ENCODE peak calls at places on chromosomes 2 and 18, in nine cellular contexts. One of them, this sample, is unnamed.

GRCh38 chr18:6411367-6411766 is 3.3 kb downstream of the L3MBTL4 start:
- DNase-seq in foreskin fibroblast: no peak
- DNase-seq in ovary: no peak
- DNase-seq in AG09309: no peak
- DNase-seq in IMR-90: no peak
- DNase-seq in adrenal gland: no peak
- DNase-seq in DND-41: no peak
- DNase-seq in AG04449: no peak
- DNase-seq in body of pancreas: no peak
- DNase-seq in this sample: no peak

GRCh38 chr2:216984937-216985336 is 125.1 kb upstream of the TNP1 start:
- DNase-seq in foreskin fibroblast: no peak
- DNase-seq in ovary: no peak
- DNase-seq in AG09309: no peak
- DNase-seq in IMR-90: no peak
- DNase-seq in adrenal gland: no peak
- DNase-seq in DND-41: no peak
- DNase-seq in AG04449: no peak
- DNase-seq in body of pancreas: no peak
- DNase-seq in this sample: no peak

GRCh38 chr2:183070942-183071844 is 7.4 kb upstream of the DUSP19 start:
- DNase-seq in foreskin fibroblast: peak
- DNase-seq in ovary: no peak
- DNase-seq in AG09309: no peak
- DNase-seq in IMR-90: peak
- DNase-seq in adrenal gland: peak
- DNase-seq in DND-41: no peak
- DNase-seq in AG04449: no peak
- DNase-seq in body of pancreas: peak
- DNase-seq in this sample: no peak

GRCh38 chr2:134122610-134123009 is 131.3 kb upstream of the MGAT5 start:
- DNase-seq in foreskin fibroblast: no peak
- DNase-seq in ovary: no peak
- DNase-seq in AG09309: no peak
- DNase-seq in IMR-90: no peak
- DNase-seq in adrenal gland: no peak
- DNase-seq in DND-41: no peak
- DNase-seq in AG04449: no peak
- DNase-seq in body of pancreas: no peak
- DNase-seq in this sample: peak

GRCh38 chr2:42906115-42906556 is 113.8 kb upstream of the HAAO start:
- DNase-seq in foreskin fibroblast: no peak
- DNase-seq in ovary: no peak
- DNase-seq in AG09309: no peak
- DNase-seq in IMR-90: no peak
- DNase-seq in adrenal gland: no peak
- DNase-seq in DND-41: no peak
- DNase-seq in AG04449: no peak
- DNase-seq in body of pancreas: no peak
- DNase-seq in this sample: no peak

GRCh38 chr2:200435379-200435778 is 74.5 kb downstream of the KCTD18 start:
- DNase-seq in foreskin fibroblast: peak
- DNase-seq in ovary: no peak
- DNase-seq in AG09309: no peak
- DNase-seq in IMR-90: peak
- DNase-seq in adrenal gland: no peak
- DNase-seq in DND-41: no peak
- DNase-seq in AG04449: peak
- DNase-seq in body of pancreas: no peak
- DNase-seq in this sample: no peak

GRCh38 chr18:9673296-9674251 is 34.5 kb upstream of the RAB31 start:
- DNase-seq in foreskin fibroblast: peak
- DNase-seq in ovary: no peak
- DNase-seq in AG09309: no peak
- DNase-seq in IMR-90: peak
- DNase-seq in adrenal gland: no peak
- DNase-seq in DND-41: no peak
- DNase-seq in AG04449: no peak
- DNase-seq in body of pancreas: peak
- DNase-seq in this sample: peak

GRCh38 chr2:133765693-133766092 is 197.4 kb upstream of the NCKAP5 start:
- DNase-seq in foreskin fibroblast: no peak
- DNase-seq in ovary: no peak
- DNase-seq in AG09309: no peak
- DNase-seq in IMR-90: no peak
- DNase-seq in adrenal gland: no peak
- DNase-seq in DND-41: no peak
- DNase-seq in AG04449: no peak
- DNase-seq in body of pancreas: no peak
- DNase-seq in this sample: no peak

GRCh38 chr18:11251891-11252270 is 102.5 kb upstream of the PIEZO2 start:
- DNase-seq in foreskin fibroblast: no peak
- DNase-seq in ovary: no peak
- DNase-seq in AG09309: no peak
- DNase-seq in IMR-90: peak
- DNase-seq in adrenal gland: no peak
- DNase-seq in DND-41: no peak
- DNase-seq in AG04449: no peak
- DNase-seq in body of pancreas: no peak
- DNase-seq in this sample: no peak

GRCh38 chr2:235234711-235235110 is 259.1 kb upstream of the AGAP1 start:
- DNase-seq in foreskin fibroblast: no peak
- DNase-seq in ovary: no peak
- DNase-seq in AG09309: no peak
- DNase-seq in IMR-90: peak
- DNase-seq in adrenal gland: no peak
- DNase-seq in DND-41: no peak
- DNase-seq in AG04449: no peak
- DNase-seq in body of pancreas: no peak
- DNase-seq in this sample: no peak

GRCh38 chr2:148794558-148794957 is 80.5 kb upstream of the KIF5C start:
- DNase-seq in foreskin fibroblast: peak
- DNase-seq in ovary: no peak
- DNase-seq in AG09309: peak
- DNase-seq in IMR-90: peak
- DNase-seq in adrenal gland: no peak
- DNase-seq in DND-41: no peak
- DNase-seq in AG04449: no peak
- DNase-seq in body of pancreas: no peak
- DNase-seq in this sample: no peak

GRCh38 chr2:60552096-60552850 is 1.2 kb downstream of the BCL11A start:
- DNase-seq in foreskin fibroblast: no peak
- DNase-seq in ovary: peak
- DNase-seq in AG09309: no peak
- DNase-seq in IMR-90: no peak
- DNase-seq in adrenal gland: peak
- DNase-seq in DND-41: peak
- DNase-seq in AG04449: no peak
- DNase-seq in body of pancreas: peak
- DNase-seq in this sample: no peak

GRCh38 chr18:54684786-54685185 is 93.7 kb downstream of the DYNAP start:
- DNase-seq in foreskin fibroblast: no peak
- DNase-seq in ovary: no peak
- DNase-seq in AG09309: peak
- DNase-seq in IMR-90: no peak
- DNase-seq in adrenal gland: no peak
- DNase-seq in DND-41: peak
- DNase-seq in AG04449: no peak
- DNase-seq in body of pancreas: no peak
- DNase-seq in this sample: no peak

GRCh38 chr2:468631-469310 is 180.9 kb upstream of the ALKAL2 start:
- DNase-seq in foreskin fibroblast: no peak
- DNase-seq in ovary: no peak
- DNase-seq in AG09309: no peak
- DNase-seq in IMR-90: no peak
- DNase-seq in adrenal gland: no peak
- DNase-seq in DND-41: no peak
- DNase-seq in AG04449: no peak
- DNase-seq in body of pancreas: no peak
- DNase-seq in this sample: no peak

GRCh38 chr2:202376460-202377307 is 557 bp downstream of the BMPR2 start:
- DNase-seq in foreskin fibroblast: peak
- DNase-seq in ovary: peak
- DNase-seq in AG09309: no peak
- DNase-seq in IMR-90: peak
- DNase-seq in adrenal gland: peak
- DNase-seq in DND-41: peak
- DNase-seq in AG04449: no peak
- DNase-seq in body of pancreas: peak
- DNase-seq in this sample: peak

GRCh38 chr2:208179028-208179609 is 10.7 kb downstream of the C2orf80 start:
- DNase-seq in foreskin fibroblast: no peak
- DNase-seq in ovary: no peak
- DNase-seq in AG09309: no peak
- DNase-seq in IMR-90: no peak
- DNase-seq in adrenal gland: no peak
- DNase-seq in DND-41: no peak
- DNase-seq in AG04449: no peak
- DNase-seq in body of pancreas: no peak
- DNase-seq in this sample: no peak

GRCh38 chr2:27033253-27033852 is 588 bp downstream of the TMEM214 start:
- DNase-seq in foreskin fibroblast: no peak
- DNase-seq in ovary: no peak
- DNase-seq in AG09309: no peak
- DNase-seq in IMR-90: no peak
- DNase-seq in adrenal gland: no peak
- DNase-seq in DND-41: no peak
- DNase-seq in AG04449: no peak
- DNase-seq in body of pancreas: no peak
- DNase-seq in this sample: no peak
- H3K4me3 ChIP-seq in foreskin fibroblast: peak
- H3K4me3 ChIP-seq in ovary: peak
- H3K4me3 ChIP-seq in AG09309: peak
- H3K4me3 ChIP-seq in IMR-90: peak
- H3K4me3 ChIP-seq in adrenal gland: peak
- H3K4me3 ChIP-seq in DND-41: peak
- H3K4me3 ChIP-seq in AG04449: peak
- H3K4me3 ChIP-seq in body of pancreas: peak
- H3K4me3 ChIP-seq in this sample: peak

DNA sequence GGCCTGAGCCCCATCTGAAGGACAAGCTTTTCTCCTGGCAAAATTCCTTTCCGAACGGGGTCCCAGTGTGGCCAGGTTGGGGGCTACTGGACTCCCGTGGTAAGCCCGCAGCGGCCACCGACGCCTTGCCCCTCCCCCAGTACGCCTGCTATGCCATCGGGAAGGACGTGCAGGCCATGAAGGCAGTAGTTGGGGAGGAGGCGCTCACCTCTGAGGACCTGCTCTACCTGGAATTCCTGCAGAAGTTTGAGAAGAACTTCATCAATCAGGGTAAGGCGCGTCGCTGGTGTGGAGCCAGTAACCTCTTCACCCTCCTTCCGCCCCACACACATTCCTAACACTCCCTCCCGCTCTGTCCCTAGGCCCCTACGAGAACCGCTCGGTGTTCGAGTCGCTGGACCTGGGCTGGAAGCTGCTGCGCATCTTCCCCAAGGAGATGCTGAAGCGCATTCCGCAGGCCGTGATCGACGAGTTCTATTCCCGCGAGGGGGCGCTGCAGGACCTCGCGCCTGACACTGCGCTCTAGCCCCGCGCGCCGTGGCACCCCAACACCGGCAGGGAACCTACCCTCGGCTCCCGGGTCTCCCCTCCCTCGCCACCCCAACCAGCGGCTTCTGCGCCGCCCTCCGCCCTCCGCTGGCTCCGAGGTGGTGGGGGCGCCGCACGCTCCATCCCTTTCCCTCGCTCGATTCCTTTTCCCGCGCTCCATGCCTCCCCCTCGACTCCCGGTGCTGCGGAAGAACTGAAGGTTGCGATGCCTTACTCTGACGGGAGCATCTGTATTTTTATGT is 13.6 kb upstream of the ANKRD53 start:
- DNase-seq in foreskin fibroblast: peak
- DNase-seq in ovary: peak
- DNase-seq in AG09309: no peak
- DNase-seq in IMR-90: peak
- DNase-seq in adrenal gland: peak
- DNase-seq in DND-41: peak
- DNase-seq in AG04449: no peak
- DNase-seq in body of pancreas: peak
- DNase-seq in this sample: no peak
- H3K4me3 ChIP-seq in foreskin fibroblast: peak
- H3K4me3 ChIP-seq in ovary: peak
- H3K4me3 ChIP-seq in AG09309: peak
- H3K4me3 ChIP-seq in IMR-90: peak
- H3K4me3 ChIP-seq in adrenal gland: no peak
- H3K4me3 ChIP-seq in DND-41: no peak
- H3K4me3 ChIP-seq in AG04449: peak
- H3K4me3 ChIP-seq in body of pancreas: no peak
- H3K4me3 ChIP-seq in this sample: no peak

DNA sequence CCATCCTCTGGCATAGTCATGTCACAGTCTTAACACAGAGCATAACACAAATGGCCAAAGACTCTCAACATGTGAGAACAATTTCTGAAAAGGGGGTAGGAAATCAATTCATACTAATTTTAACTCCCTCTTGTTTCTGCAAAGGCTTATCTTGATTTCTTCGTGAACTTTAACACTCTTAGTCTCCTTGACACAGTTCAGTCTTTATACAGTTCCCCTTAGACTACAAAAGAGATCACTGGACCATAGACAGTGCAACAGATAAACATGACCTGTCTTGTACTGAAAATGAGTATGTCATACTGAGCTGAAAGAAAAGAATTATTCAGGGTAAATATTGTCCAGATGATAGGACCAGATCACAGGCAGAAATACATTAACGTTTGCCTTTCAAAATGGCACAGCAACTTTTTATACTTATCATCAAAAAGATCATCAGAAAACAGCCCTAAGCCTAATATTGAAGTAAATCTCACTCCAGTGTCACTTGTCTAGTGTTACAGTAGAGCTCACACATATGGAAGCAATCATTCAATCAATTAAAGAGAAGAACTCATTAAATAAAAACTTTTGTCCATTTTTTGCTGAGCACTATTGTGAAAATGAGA is 56.4 kb upstream of the VRK2 start:
- DNase-seq in foreskin fibroblast: no peak
- DNase-seq in ovary: no peak
- DNase-seq in AG09309: no peak
- DNase-seq in IMR-90: no peak
- DNase-seq in adrenal gland: no peak
- DNase-seq in DND-41: no peak
- DNase-seq in AG04449: no peak
- DNase-seq in body of pancreas: no peak
- DNase-seq in this sample: no peak
- H3K4me3 ChIP-seq in foreskin fibroblast: no peak
- H3K4me3 ChIP-seq in ovary: no peak
- H3K4me3 ChIP-seq in AG09309: no peak
- H3K4me3 ChIP-seq in IMR-90: no peak
- H3K4me3 ChIP-seq in adrenal gland: no peak
- H3K4me3 ChIP-seq in DND-41: no peak
- H3K4me3 ChIP-seq in AG04449: no peak
- H3K4me3 ChIP-seq in body of pancreas: no peak
- H3K4me3 ChIP-seq in this sample: no peak

DNA sequence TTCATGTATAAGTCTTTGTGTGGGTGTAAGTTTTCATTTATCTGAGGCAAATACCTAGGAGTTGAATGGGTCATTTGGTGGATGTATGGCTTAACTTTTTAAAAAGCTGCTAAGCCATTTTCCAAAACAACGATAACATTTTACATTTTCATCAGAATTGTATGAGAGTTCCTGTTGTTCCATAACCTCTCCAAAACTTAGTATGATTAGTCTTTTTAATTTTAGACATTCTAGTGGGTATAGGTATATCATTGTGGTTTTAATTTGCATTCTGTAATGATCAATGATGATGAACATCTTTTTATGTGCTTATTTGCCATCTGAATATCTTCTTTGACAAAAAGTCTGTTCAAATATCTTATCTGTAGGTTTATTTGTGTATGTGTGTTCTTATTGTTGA is 74.4 kb upstream of the UGP2 start:
- DNase-seq in foreskin fibroblast: no peak
- DNase-seq in ovary: no peak
- DNase-seq in AG09309: no peak
- DNase-seq in IMR-90: no peak
- DNase-seq in adrenal gland: no peak
- DNase-seq in DND-41: no peak
- DNase-seq in AG04449: no peak
- DNase-seq in body of pancreas: no peak
- DNase-seq in this sample: no peak
- H3K4me3 ChIP-seq in foreskin fibroblast: no peak
- H3K4me3 ChIP-seq in ovary: no peak
- H3K4me3 ChIP-seq in AG09309: no peak
- H3K4me3 ChIP-seq in IMR-90: no peak
- H3K4me3 ChIP-seq in adrenal gland: no peak
- H3K4me3 ChIP-seq in DND-41: no peak
- H3K4me3 ChIP-seq in AG04449: no peak
- H3K4me3 ChIP-seq in body of pancreas: no peak
- H3K4me3 ChIP-seq in this sample: no peak